ENCODE peak calls at places on chromosomes 12 and 14, in ten cellular contexts. F, M, X, Q, C, T, B, A, I and V are unnamed samples.

GRCh38 chr12:51362307-51362706 is 15.8 kb upstream of the CELA1 start:
- DNase-seq in A (no peak), T (no peak), X (no peak), B (no peak), C (no peak), F (no peak), M (no peak), I (no peak), Q (no peak), V (no peak)

GRCh38 chr12:116955382-116956021 is 44.8 kb downstream of the FBXW8 start:
- DNase-seq in T (peak), F (peak), I (no peak), Q (peak), X (peak), M (peak), B (no peak), A (peak), C (no peak), V (peak)

GRCh38 chr14:38107216-38107631 is 100.5 kb upstream of the SSTR1 start:
- DNase-seq in B (no peak), Q (no peak), T (no peak), I (no peak), X (no peak), A (no peak), C (no peak), M (no peak), F (no peak), V (no peak)

GRCh38 chr12:108845696-108846095 is 11.7 kb downstream of the SSH1 start:
- DNase-seq in C (no peak), B (no peak), T (no peak), I (no peak), X (no peak), Q (no peak), F (no peak), M (no peak), A (no peak), V (no peak)

GRCh38 chr14:45070215-45070614 is 13.7 kb upstream of the PRPF39 start:
- DNase-seq in A (no peak), M (peak), X (peak), Q (no peak), C (no peak), T (no peak), F (no peak), I (no peak), B (no peak), V (peak)

GRCh38 chr14:67837011-67837624 is 17.5 kb downstream of the RAD51B start:
- DNase-seq in T (peak), X (peak), M (peak), I (no peak), A (peak), Q (no peak), F (peak), B (no peak), C (no peak), V (peak)

GRCh38 chr12:63994704-63995103 is 150.2 kb downstream of the SRGAP1 start:
- DNase-seq in X (no peak), I (no peak), T (no peak), C (no peak), B (no peak), Q (no peak), F (no peak), A (no peak), M (peak), V (peak)

GRCh38 chr12:2589381-2589780 is 205.4 kb upstream of the FKBP4 start:
- DNase-seq in T (no peak), X (no peak), Q (no peak), F (no peak), M (no peak), I (no peak), B (no peak), A (no peak), C (no peak), V (no peak)

GRCh38 chr14:100623961-100624360 is 36.7 kb upstream of the BEGAIN start:
- DNase-seq in T (no peak), M (no peak), B (peak), X (no peak), I (no peak), C (no peak), Q (no peak), F (no peak), A (no peak), V (no peak)

GRCh38 chr12:46459111-46459510 is 86.5 kb upstream of the SLC38A2 start:
- DNase-seq in B (no peak), X (no peak), C (no peak), I (no peak), Q (no peak), T (no peak), A (no peak), M (peak), F (no peak), V (peak)

GRCh38 chr12:108967869-108968540 is 52.9 kb downstream of the SVOP start:
- DNase-seq in B (no peak), X (peak), T (no peak), I (no peak), A (no peak), F (no peak), Q (no peak), C (no peak), M (peak), V (peak)

GRCh38 chr12:102629262-102629888 is 149.0 kb upstream of the IGF1 start:
- DNase-seq in M (peak), X (no peak), B (no peak), A (no peak), Q (no peak), C (no peak), F (no peak), T (no peak), I (no peak), V (no peak)

GRCh38 chr12:111312016-111312415 is 56.9 kb downstream of the PHETA1 start:
- DNase-seq in I (no peak), M (no peak), F (no peak), B (no peak), Q (no peak), A (no peak), T (no peak), X (no peak), C (no peak), V (no peak)

GRCh38 chr12:92721130-92721529 is 18.3 kb downstream of the PLEKHG7 start:
- DNase-seq in T (no peak), C (no peak), Q (no peak), M (no peak), B (no peak), A (no peak), I (no peak), X (no peak), F (no peak), V (peak)

GRCh38 chr14:70981005-70981952 is 74.0 kb downstream of the PCNX1 start:
- DNase-seq in T (no peak), I (no peak), Q (no peak), A (no peak), F (no peak), X (no peak), C (no peak), B (no peak), M (no peak), V (no peak)

GRCh38 chr12:111330800-111331752 is 37.8 kb downstream of the PHETA1 start:
- DNase-seq in X (peak), T (peak), F (no peak), I (no peak), A (no peak), C (no peak), B (no peak), Q (no peak), M (peak), V (peak)

GRCh38 chr14:30996892-30997659 is 28.4 kb upstream of the AP4S1 start:
- DNase-seq in T (no peak), C (no peak), X (no peak), A (no peak), B (no peak), F (no peak), I (no peak), M (no peak), Q (no peak), V (no peak)

GRCh38 chr12:123141615-123142517 is 9.0 kb downstream of the PITPNM2 start:
- DNase-seq in B (peak), M (peak), I (peak), Q (no peak), C (no peak), A (peak), X (peak), T (no peak), F (peak), V (peak)

GRCh38 chr12:76259660-76260389 is 88.4 kb downstream of the BBS10 start:
- DNase-seq in T (no peak), C (no peak), Q (peak), I (no peak), M (peak), X (no peak), B (no peak), F (no peak), A (peak), V (peak)
- H3K4me3 ChIP-seq in T (no peak), C (peak), Q (no peak), I (no peak), M (peak), X (no peak), B (no peak), F (no peak), A (peak), V (peak)

GRCh38 chr14:55514819-55515470 is 65.1 kb upstream of the KTN1 start:
- DNase-seq in M (peak), A (no peak), Q (no peak), C (no peak), B (no peak), I (no peak), T (no peak), F (no peak), X (no peak), V (peak)
- H3K4me3 ChIP-seq in M (no peak), A (no peak), Q (no peak), C (peak), B (no peak), I (no peak), T (no peak), F (no peak), X (no peak), V (no peak)

GRCh38 chr12:9866786-9867379 is 2.3 kb downstream of the CLEC2B start:
- DNase-seq in F (no peak), T (no peak), I (no peak), M (peak), A (no peak), Q (no peak), B (no peak), X (no peak), C (no peak), V (no peak)
- H3K4me3 ChIP-seq in F (no peak), T (no peak), I (peak), M (peak), A (peak), Q (peak), B (peak), X (no peak), C (peak), V (peak)

DNA sequence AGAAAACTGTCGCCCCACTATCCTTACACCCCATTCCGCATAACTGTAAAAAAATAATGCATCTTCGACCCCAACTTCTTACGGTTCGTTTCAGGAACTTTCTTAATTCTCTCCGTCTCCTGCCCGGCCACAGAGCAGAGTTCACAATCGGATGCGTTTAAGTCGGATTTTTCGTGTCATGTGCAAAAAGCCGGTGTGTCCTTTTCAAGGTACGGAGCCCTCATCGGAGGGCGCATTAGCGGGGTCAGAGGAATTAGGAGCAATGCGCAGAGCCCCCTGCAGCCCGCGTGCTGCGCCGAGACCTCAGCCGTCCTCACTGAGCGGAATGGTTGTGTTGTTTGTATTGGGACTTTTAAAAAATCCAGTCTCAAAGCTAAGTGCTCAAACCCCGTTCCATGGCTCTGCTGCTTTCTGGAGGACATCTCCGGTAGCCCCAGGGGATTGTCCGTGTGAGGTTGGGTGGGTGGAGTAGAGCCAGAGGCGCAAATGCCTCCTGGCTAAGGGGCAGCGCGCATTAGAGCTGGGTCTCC is 3.8 kb upstream of the GSC start:
- DNase-seq in F (no peak), C (no peak), X (no peak), Q (no peak), A (no peak), T (no peak), I (no peak), M (no peak), B (no peak), V (no peak)
- H3K4me3 ChIP-seq in F (no peak), C (no peak), X (no peak), Q (no peak), A (no peak), T (no peak), I (no peak), M (no peak), B (no peak), V (no peak)

GRCh38 chr14:32329690-32330290 is 692 bp downstream of the AKAP6 start:
- DNase-seq in I (no peak), T (no peak), M (no peak), C (no peak), F (no peak), A (no peak), X (no peak), B (no peak), Q (no peak), V (no peak)
- H3K4me3 ChIP-seq in I (no peak), T (no peak), M (no peak), C (no peak), F (no peak), A (no peak), X (no peak), B (no peak), Q (no peak), V (no peak)

GRCh38 chr12:82963961-82964360 is 277.3 kb downstream of the TMTC2 start:
- DNase-seq in F (no peak), X (no peak), B (no peak), Q (no peak), I (no peak), M (no peak), A (no peak), T (no peak), C (no peak), V (peak)
- H3K4me3 ChIP-seq in F (no peak), X (no peak), B (no peak), Q (no peak), I (no peak), M (no peak), A (no peak), T (no peak), C (no peak), V (no peak)

GRCh38 chr14:77214216-77214615 is 32.6 kb downstream of the TMEM63C start:
- DNase-seq in A (no peak), I (no peak), Q (no peak), B (no peak), X (no peak), M (no peak), C (peak), T (no peak), F (no peak), V (no peak)
- H3K4me3 ChIP-seq in A (no peak), I (no peak), Q (no peak), B (no peak), X (no peak), M (no peak), C (no peak), T (no peak), F (no peak), V (no peak)

DNA sequence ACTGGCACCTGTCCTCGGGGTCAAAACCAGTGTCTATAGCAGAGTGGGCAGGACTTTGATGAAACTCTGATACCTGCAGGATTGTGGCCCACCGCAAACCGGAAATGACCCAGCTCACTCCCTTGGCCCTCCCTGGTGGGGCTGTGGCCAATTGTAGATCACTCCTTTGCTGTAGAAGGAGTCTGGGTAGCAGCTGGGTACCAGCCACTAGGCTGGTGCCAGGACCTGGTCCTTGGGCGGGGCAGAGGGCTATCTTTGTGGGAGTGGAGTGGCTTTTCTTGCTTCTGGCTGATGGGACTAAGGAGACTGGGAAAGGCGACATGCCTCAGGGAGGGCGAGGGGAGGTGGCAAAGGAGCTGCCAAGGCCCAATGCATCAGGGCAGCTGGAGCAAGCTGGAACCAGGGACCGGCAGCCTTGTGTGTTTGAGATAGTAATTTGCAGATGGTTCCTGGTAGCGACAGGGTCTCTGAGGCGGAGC is 435 bp upstream of the TMEM63C start:
- DNase-seq in A (no peak), F (no peak), M (no peak), Q (no peak), X (no peak), T (no peak), C (no peak), I (no peak), B (no peak), V (no peak)
- H3K4me3 ChIP-seq in A (peak), F (peak), M (no peak), Q (no peak), X (peak), T (peak), C (no peak), I (no peak), B (no peak), V (no peak)

GRCh38 chr14:29927596-29928341 is at the start of gene PRKD1:
- DNase-seq in F (peak), I (peak), B (peak), Q (no peak), M (peak), X (peak), C (peak), A (peak), T (no peak), V (peak)
- H3K4me3 ChIP-seq in F (peak), I (peak), B (peak), Q (peak), M (peak), X (peak), C (peak), A (peak), T (peak), V (peak)

DNA sequence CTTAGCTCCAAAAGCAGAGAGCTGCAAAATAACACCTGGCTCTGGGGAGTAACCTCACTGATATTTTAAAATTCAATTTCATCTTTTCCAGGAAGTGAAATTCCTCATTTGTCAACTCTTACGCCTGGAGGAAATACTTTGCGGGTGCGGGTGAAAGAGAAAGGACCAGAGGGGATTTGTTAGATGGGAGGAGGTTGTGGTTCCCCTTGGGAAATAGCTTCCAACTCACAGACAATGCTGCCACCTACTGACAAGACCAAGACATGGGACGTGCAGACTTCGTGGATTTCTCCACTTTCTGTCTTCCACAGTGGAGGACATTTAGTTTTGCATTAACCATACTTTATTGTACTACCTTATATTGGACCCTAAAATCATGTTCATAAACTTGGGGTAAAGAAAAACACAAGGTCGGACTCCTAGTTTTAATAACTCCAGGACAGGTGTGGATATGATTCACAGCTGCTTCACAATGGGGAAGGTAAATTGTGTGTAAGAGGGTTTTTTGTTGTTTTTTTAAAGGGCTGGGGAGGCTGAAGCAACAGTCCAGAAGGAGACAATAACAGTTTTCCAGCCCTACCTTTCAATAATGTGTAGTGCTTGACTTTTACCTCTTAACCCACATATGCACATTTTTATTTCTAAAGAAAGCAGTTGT is 10.8 kb downstream of the FBXL14 start:
- DNase-seq in C (no peak), X (peak), I (peak), M (peak), T (peak), F (peak), B (peak), Q (peak), A (peak), V (peak)
- H3K4me3 ChIP-seq in C (peak), X (no peak), I (no peak), M (peak), T (no peak), F (no peak), B (peak), Q (no peak), A (peak), V (peak)